ENCODE peak calls at places on chromosomes 13 and 19, in five cellular contexts. J is lower leg skin, G is epithelial cell of esophagus, A is AG09309, S is tibial nerve. Q is an unnamed sample.
A peak's percentile ranks its signal among the peaks of the same experiment; 100 is the strongest.

GRCh38 chr13:98959775-98960325 is 18.0 kb downstream of the DOCK9 start:
- DNase-seq in J (no peak), G (no peak), A (no peak), S (no peak), Q (no peak)

GRCh38 chr13:67224148-67224846 is 5.8 kb downstream of the PCDH9 start:
- DNase-seq in J (peak; percentile 44), G (peak; percentile 82), A (peak; percentile 37), S (peak; percentile 73), Q (peak; percentile 37)

GRCh38 chr13:36555151-36555986 is 118.5 kb upstream of the SERTM1 start:
- DNase-seq in J (no peak), G (no peak), A (no peak), S (no peak), Q (no peak)

GRCh38 chr13:68063181-68063580 is 833.0 kb upstream of the PCDH9 start:
- DNase-seq in J (no peak), G (no peak), A (no peak), S (no peak), Q (no peak)

GRCh38 chr19:30609656-30610270 is 237.6 kb downstream of the ZNF536 start:
- DNase-seq in J (no peak), G (no peak), A (no peak), S (no peak), Q (no peak)

GRCh38 chr13:42039457-42039945 is 8.9 kb upstream of the DGKH start:
- DNase-seq in J (no peak), G (no peak), A (no peak), S (peak; percentile 24), Q (no peak)

GRCh38 chr13:51802601-51803000 is 1.4 kb downstream of the DHRS12 start:
- DNase-seq in J (no peak), G (no peak), A (no peak), S (no peak), Q (no peak)

GRCh38 chr13:31982124-31982523 is 49.5 kb upstream of the FRY start:
- DNase-seq in J (no peak), G (no peak), A (no peak), S (no peak), Q (no peak)

GRCh38 chr13:28046981-28047380 is 53.4 kb downstream of the FLT3 start:
- DNase-seq in J (no peak), G (no peak), A (peak; percentile 43), S (no peak), Q (peak; percentile 70)

GRCh38 chr19:10503002-10503789 is at the start of gene KEAP1:
- DNase-seq in J (no peak), G (peak; percentile 22), A (no peak), S (no peak), Q (no peak)

GRCh38 chr13:69959041-69959440 is 148.6 kb upstream of the ATXN8OS start:
- DNase-seq in J (no peak), G (no peak), A (no peak), S (no peak), Q (no peak)

GRCh38 chr13:42378383-42378780 is 106.4 kb downstream of the AKAP11 start:
- DNase-seq in J (no peak), G (no peak), A (no peak), S (no peak), Q (no peak)

GRCh38 chr19:58569191-58569942 is 3.8 kb downstream of the MZF1 start:
- DNase-seq in J (no peak), G (no peak), A (no peak), S (no peak), Q (no peak)

GRCh38 chr19:21934593-21934992 is 76.2 kb downstream of the ZNF208 start:
- DNase-seq in J (no peak), G (no peak), A (no peak), S (no peak), Q (no peak)

GRCh38 chr19:38514812-38515633 is 81.5 kb downstream of the RYR1 start:
- DNase-seq in J (peak; percentile 29), G (peak; percentile 64), A (no peak), S (peak; percentile 45), Q (no peak)

GRCh38 chr13:79810671-79811070 is 329.7 kb downstream of the NDFIP2 start:
- DNase-seq in J (no peak), G (peak; percentile 24), A (peak; percentile 29), S (no peak), Q (peak; percentile 31)

GRCh38 chr13:79776538-79776937 is 295.6 kb downstream of the NDFIP2 start:
- DNase-seq in J (no peak), G (peak; percentile 32), A (no peak), S (no peak), Q (no peak)

GRCh38 chr13:93554514-93554913 is 327.9 kb downstream of the GPC6 start:
- DNase-seq in J (no peak), G (no peak), A (no peak), S (no peak), Q (no peak)

GRCh38 chr13:86109107-86109506 is 309.9 kb upstream of the SLITRK6 start:
- DNase-seq in J (no peak), G (no peak), A (no peak), S (no peak), Q (no peak)

GRCh38 chr19:17877696-17878095 is 6.0 kb downstream of the SLC5A5 start:
- DNase-seq in J (no peak), G (no peak), A (no peak), S (no peak), Q (no peak)

GRCh38 chr13:45092668-45093067 is 27.6 kb upstream of the GTF2F2 start:
- DNase-seq in J (no peak), G (peak; percentile 29), A (no peak), S (no peak), Q (no peak)

GRCh38 chr19:5046339-5047039 is 77.6 kb downstream of the KDM4B start:
- DNase-seq in J (peak; percentile 84), G (peak; percentile 71), A (no peak), S (no peak), Q (no peak)

GRCh38 chr13:19618925-19619324 is 14.5 kb upstream of the MPHOSPH8 start:
- DNase-seq in J (no peak), G (peak; percentile 59), A (no peak), S (no peak), Q (no peak)

GRCh38 chr19:54231077-54231931 is 8.5 kb upstream of the LILRB3 start:
- DNase-seq in J (peak; percentile 66), G (peak; percentile 74), A (peak; percentile 52), S (peak; percentile 88), Q (no peak)

GRCh38 chr19:38266070-38266469 is 1.7 kb downstream of the SPINT2 start:
- DNase-seq in J (no peak), G (peak; percentile 48), A (no peak), S (no peak), Q (no peak)

GRCh38 chr19:39194832-39195542 is 1.8 kb upstream of the NCCRP1 start:
- DNase-seq in J (no peak), G (no peak), A (no peak), S (no peak), Q (no peak)

GRCh38 chr19:10855879-10856522 is 7.8 kb downstream of the C19orf38 start:
- DNase-seq in J (no peak), G (peak; percentile 47), A (no peak), S (no peak), Q (no peak)

GRCh38 chr13:52845334-52845761 is 3.1 kb downstream of the PCDH8 start:
- DNase-seq in J (no peak), G (no peak), A (no peak), S (no peak), Q (no peak)

GRCh38 chr19:39500543-39500942 is 1.8 kb downstream of the DLL3 start:
- DNase-seq in J (no peak), G (no peak), A (no peak), S (no peak), Q (no peak)

GRCh38 chr13:99688776-99689175 is 187.5 kb downstream of the TM9SF2 start:
- DNase-seq in J (no peak), G (no peak), A (no peak), S (no peak), Q (no peak)

GRCh38 chr13:51781246-51782022 is 22.5 kb downstream of the DHRS12 start:
- DNase-seq in J (no peak), G (peak; percentile 78), A (no peak), S (no peak), Q (no peak)

GRCh38 chr13:93169980-93170379 is 56.6 kb upstream of the GPC6 start:
- DNase-seq in J (no peak), G (peak; percentile 100), A (peak; percentile 57), S (no peak), Q (peak; percentile 12)

GRCh38 chr19:14943601-14944000 is 2.3 kb downstream of the OR7C2 start:
- DNase-seq in J (no peak), G (no peak), A (peak; percentile 4), S (no peak), Q (no peak)

GRCh38 chr13:100362371-100362770 is 226.2 kb downstream of the GGACT start:
- DNase-seq in J (no peak), G (no peak), A (no peak), S (no peak), Q (no peak)

GRCh38 chr19:7152568-7152967 is 83.1 kb downstream of the ZNF557 start:
- DNase-seq in J (no peak), G (no peak), A (no peak), S (no peak), Q (no peak)

GRCh38 chr19:32238076-32238475 is 107.3 kb upstream of the ZNF507 start:
- DNase-seq in J (no peak), G (no peak), A (no peak), S (no peak), Q (no peak)

GRCh38 chr19:8814176-8814575 is 17.9 kb downstream of the ZNF558 start:
- DNase-seq in J (no peak), G (peak; percentile 41), A (no peak), S (no peak), Q (no peak)

DNA sequence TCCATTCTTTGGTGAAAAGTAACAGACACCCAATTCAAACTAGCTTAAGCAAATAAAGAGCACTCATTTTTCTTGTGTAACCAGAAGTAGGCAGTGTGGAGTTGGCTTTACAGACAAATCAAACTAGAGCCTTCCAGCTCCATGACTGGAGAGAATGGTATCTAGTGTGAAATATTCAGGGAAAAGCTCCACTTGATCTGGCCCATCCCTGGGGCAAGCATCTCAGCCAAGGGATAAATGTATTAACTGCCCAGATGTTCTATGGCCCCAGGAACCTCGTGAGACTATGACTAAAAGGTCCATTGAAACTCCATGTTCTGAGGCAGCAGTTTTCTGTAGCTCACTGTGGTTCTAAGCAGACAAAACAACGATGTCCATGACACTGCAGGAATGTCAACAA is 49.9 kb downstream of the TBC1D4 start:
- DNase-seq in J (no peak), G (no peak), A (no peak), S (no peak), Q (no peak)
- TF ChIP-seq CTCF in J (no peak), G (no peak), A (no peak), S (no peak), Q (no peak)

DNA sequence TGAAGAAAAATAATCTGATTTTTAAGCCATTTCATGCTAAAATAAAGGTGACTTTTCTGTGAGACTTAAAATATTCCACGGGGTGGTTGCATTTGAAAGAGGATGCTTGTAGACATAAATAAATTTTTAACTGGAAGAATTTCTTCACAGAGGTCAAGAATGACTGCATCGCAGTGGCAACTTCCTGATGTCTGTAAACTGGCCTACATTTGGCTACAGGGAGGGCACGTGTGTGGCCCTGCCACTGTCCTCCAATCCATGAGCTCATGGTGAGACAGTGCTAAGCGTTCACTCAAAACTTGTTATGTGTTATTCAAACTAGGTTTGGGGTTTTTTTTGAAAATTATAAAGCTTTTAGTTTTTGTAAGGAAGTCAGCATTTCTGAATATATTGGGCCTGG is 1089.3 kb downstream of the EFNB2 start:
- DNase-seq in J (no peak), G (no peak), A (no peak), S (no peak), Q (no peak)
- H3K4me3 ChIP-seq in J (no peak overlapping the region), G (no peak overlapping the region), A (no peak overlapping the region), S (no peak overlapping the region), Q (no peak overlapping the region)

GRCh38 chr13:29564828-29565227 is 30.7 kb downstream of the SLC7A1 start:
- DNase-seq in J (no peak), G (no peak), A (no peak), S (no peak), Q (no peak)
- TF ChIP-seq CTCF in J (no peak), G (no peak), A (peak; percentile 15), S (no peak), Q (no peak)

GRCh38 chr19:35901055-35901644 is 810 bp upstream of the NFKBID start:
- DNase-seq in J (no peak), G (peak; percentile 8), A (no peak), S (no peak), Q (peak; percentile 9)
- H3K4me3 ChIP-seq in J (peak overlapping the region; percentile 41), G (no peak overlapping the region), A (peak overlapping the region; percentile 91), S (peak overlapping the region; percentile 80), Q (peak overlapping the region; percentile 71)

Q was measured in AG04449.